ENCODE peak calls at places on chromosomes 7 and 10, in nine cellular contexts. One of them, this sample, is unnamed.

GRCh38 chr10:100101526-100102076 is 19.9 kb upstream of the CPN1 start:
- DNase-seq in heart left ventricle: no peak
- DNase-seq in ovary: no peak
- DNase-seq in transverse colon: peak; percentile 8
- DNase-seq in breast epithelium: no peak
- DNase-seq in esophagus squamous epithelium: no peak
- DNase-seq in A549: no peak
- DNase-seq in spleen: no peak
- DNase-seq in HepG2: peak; percentile 100
- DNase-seq in this sample: no peak

GRCh38 chr10:110501142-110501937 is 3.6 kb downstream of the DUSP5 start:
- DNase-seq in heart left ventricle: peak; percentile 93
- DNase-seq in ovary: peak; percentile 83
- DNase-seq in transverse colon: peak; percentile 88
- DNase-seq in breast epithelium: peak; percentile 75
- DNase-seq in esophagus squamous epithelium: peak; percentile 25
- DNase-seq in A549: peak; percentile 90
- DNase-seq in spleen: peak; percentile 85
- DNase-seq in HepG2: peak; percentile 59
- DNase-seq in this sample: peak; percentile 80

GRCh38 chr7:92260248-92260781 is 14.5 kb downstream of the ANKIB1 start:
- DNase-seq in heart left ventricle: no peak
- DNase-seq in ovary: no peak
- DNase-seq in transverse colon: no peak
- DNase-seq in breast epithelium: no peak
- DNase-seq in esophagus squamous epithelium: no peak
- DNase-seq in A549: no peak
- DNase-seq in spleen: no peak
- DNase-seq in HepG2: no peak
- DNase-seq in this sample: no peak

GRCh38 chr10:13820591-13821377 is 234.0 kb downstream of the PRPF18 start:
- DNase-seq in heart left ventricle: peak; percentile 45
- DNase-seq in ovary: no peak
- DNase-seq in transverse colon: no peak
- DNase-seq in breast epithelium: no peak
- DNase-seq in esophagus squamous epithelium: no peak
- DNase-seq in A549: no peak
- DNase-seq in spleen: no peak
- DNase-seq in HepG2: no peak
- DNase-seq in this sample: no peak

GRCh38 chr7:149690688-149691446 is 82.5 kb downstream of the ZNF467 start:
- DNase-seq in heart left ventricle: peak; percentile 11
- DNase-seq in ovary: peak; percentile 52
- DNase-seq in transverse colon: no peak
- DNase-seq in breast epithelium: peak; percentile 34
- DNase-seq in esophagus squamous epithelium: no peak
- DNase-seq in A549: peak; percentile 78
- DNase-seq in spleen: no peak
- DNase-seq in HepG2: peak; percentile 92
- DNase-seq in this sample: peak; percentile 54

GRCh38 chr10:45144666-45145065 is 143.9 kb downstream of the ZNF22 start:
- DNase-seq in heart left ventricle: no peak
- DNase-seq in ovary: no peak
- DNase-seq in transverse colon: no peak
- DNase-seq in breast epithelium: no peak
- DNase-seq in esophagus squamous epithelium: no peak
- DNase-seq in A549: no peak
- DNase-seq in spleen: no peak
- DNase-seq in HepG2: no peak
- DNase-seq in this sample: no peak

GRCh38 chr7:8379264-8379663 is 54.1 kb upstream of the NXPH1 start:
- DNase-seq in heart left ventricle: no peak
- DNase-seq in ovary: no peak
- DNase-seq in transverse colon: no peak
- DNase-seq in breast epithelium: no peak
- DNase-seq in esophagus squamous epithelium: no peak
- DNase-seq in A549: no peak
- DNase-seq in spleen: no peak
- DNase-seq in HepG2: no peak
- DNase-seq in this sample: no peak

GRCh38 chr10:60466267-60467201 is 76.9 kb upstream of the ANK3 start:
- DNase-seq in heart left ventricle: no peak
- DNase-seq in ovary: no peak
- DNase-seq in transverse colon: no peak
- DNase-seq in breast epithelium: no peak
- DNase-seq in esophagus squamous epithelium: no peak
- DNase-seq in A549: no peak
- DNase-seq in spleen: no peak
- DNase-seq in HepG2: no peak
- DNase-seq in this sample: no peak

GRCh38 chr7:46189255-46189790 is 268.3 kb upstream of the IGFBP3 start:
- DNase-seq in heart left ventricle: no peak
- DNase-seq in ovary: no peak
- DNase-seq in transverse colon: no peak
- DNase-seq in breast epithelium: no peak
- DNase-seq in esophagus squamous epithelium: no peak
- DNase-seq in A549: no peak
- DNase-seq in spleen: no peak
- DNase-seq in HepG2: no peak
- DNase-seq in this sample: no peak

GRCh38 chr7:142482899-142483658 is 225.2 kb upstream of the PRSS58 start:
- DNase-seq in heart left ventricle: no peak
- DNase-seq in ovary: no peak
- DNase-seq in transverse colon: peak; percentile 69
- DNase-seq in breast epithelium: no peak
- DNase-seq in esophagus squamous epithelium: no peak
- DNase-seq in A549: peak; percentile 25
- DNase-seq in spleen: peak; percentile 80
- DNase-seq in HepG2: peak; percentile 7
- DNase-seq in this sample: peak; percentile 71

GRCh38 chr10:112299456-112299855 is 16.3 kb downstream of the TECTB start:
- DNase-seq in heart left ventricle: no peak
- DNase-seq in ovary: no peak
- DNase-seq in transverse colon: no peak
- DNase-seq in breast epithelium: no peak
- DNase-seq in esophagus squamous epithelium: no peak
- DNase-seq in A549: no peak
- DNase-seq in spleen: no peak
- DNase-seq in HepG2: no peak
- DNase-seq in this sample: no peak

GRCh38 chr10:25130911-25131310 is 43.9 kb upstream of the GPR158 start:
- DNase-seq in heart left ventricle: no peak
- DNase-seq in ovary: no peak
- DNase-seq in transverse colon: no peak
- DNase-seq in breast epithelium: no peak
- DNase-seq in esophagus squamous epithelium: no peak
- DNase-seq in A549: no peak
- DNase-seq in spleen: no peak
- DNase-seq in HepG2: no peak
- DNase-seq in this sample: no peak

GRCh38 chr7:90580051-90580450 is 16.1 kb upstream of the CDK14 start:
- DNase-seq in heart left ventricle: no peak
- DNase-seq in ovary: no peak
- DNase-seq in transverse colon: no peak
- DNase-seq in breast epithelium: no peak
- DNase-seq in esophagus squamous epithelium: no peak
- DNase-seq in A549: no peak
- DNase-seq in spleen: no peak
- DNase-seq in HepG2: no peak
- DNase-seq in this sample: no peak

GRCh38 chr10:105351187-105351586 is 710.1 kb downstream of the SORCS3 start:
- DNase-seq in heart left ventricle: no peak
- DNase-seq in ovary: no peak
- DNase-seq in transverse colon: no peak
- DNase-seq in breast epithelium: no peak
- DNase-seq in esophagus squamous epithelium: no peak
- DNase-seq in A549: no peak
- DNase-seq in spleen: no peak
- DNase-seq in HepG2: no peak
- DNase-seq in this sample: no peak

GRCh38 chr10:124560377-124560776 is 98.8 kb downstream of the LHPP start:
- DNase-seq in heart left ventricle: peak; percentile 75
- DNase-seq in ovary: peak; percentile 81
- DNase-seq in transverse colon: peak; percentile 28
- DNase-seq in breast epithelium: no peak
- DNase-seq in esophagus squamous epithelium: no peak
- DNase-seq in A549: no peak
- DNase-seq in spleen: peak; percentile 67
- DNase-seq in HepG2: no peak
- DNase-seq in this sample: peak; percentile 86

GRCh38 chr7:17236161-17236560 is 62.3 kb upstream of the AHR start:
- DNase-seq in heart left ventricle: no peak
- DNase-seq in ovary: no peak
- DNase-seq in transverse colon: no peak
- DNase-seq in breast epithelium: no peak
- DNase-seq in esophagus squamous epithelium: no peak
- DNase-seq in A549: no peak
- DNase-seq in spleen: no peak
- DNase-seq in HepG2: no peak
- DNase-seq in this sample: no peak

GRCh38 chr10:67971311-67971710 is 86.9 kb downstream of the SIRT1 start:
- DNase-seq in heart left ventricle: no peak
- DNase-seq in ovary: no peak
- DNase-seq in transverse colon: no peak
- DNase-seq in breast epithelium: no peak
- DNase-seq in esophagus squamous epithelium: no peak
- DNase-seq in A549: no peak
- DNase-seq in spleen: no peak
- DNase-seq in HepG2: no peak
- DNase-seq in this sample: no peak

GRCh38 chr10:3886666-3887251 is 101.8 kb upstream of the KLF6 start:
- DNase-seq in heart left ventricle: peak; percentile 49
- DNase-seq in ovary: peak; percentile 47
- DNase-seq in transverse colon: no peak
- DNase-seq in breast epithelium: peak; percentile 67
- DNase-seq in esophagus squamous epithelium: no peak
- DNase-seq in A549: peak; percentile 68
- DNase-seq in spleen: no peak
- DNase-seq in HepG2: peak; percentile 90
- DNase-seq in this sample: peak; percentile 40
- TF ChIP-seq POLR2A in heart left ventricle: no peak
- TF ChIP-seq POLR2A in ovary: no peak
- TF ChIP-seq POLR2A in transverse colon: peak; percentile 14
- TF ChIP-seq POLR2A in breast epithelium: no peak
- TF ChIP-seq POLR2A in esophagus squamous epithelium: no peak
- TF ChIP-seq POLR2A in A549: no peak
- TF ChIP-seq POLR2A in spleen: no peak
- TF ChIP-seq POLR2A in HepG2: no peak
- TF ChIP-seq POLR2A in this sample: no peak

GRCh38 chr10:3873728-3874461 is 88.9 kb upstream of the KLF6 start:
- DNase-seq in heart left ventricle: no peak
- DNase-seq in ovary: no peak
- DNase-seq in transverse colon: no peak
- DNase-seq in breast epithelium: no peak
- DNase-seq in esophagus squamous epithelium: no peak
- DNase-seq in A549: peak; percentile 62
- DNase-seq in spleen: no peak
- DNase-seq in HepG2: peak; percentile 79
- DNase-seq in this sample: no peak
- H3K4me1 ChIP-seq in heart left ventricle: peaks cover 3% of the 10 kb centered on the region
- H3K4me1 ChIP-seq in ovary: no peaks in the 10 kb centered on the region
- H3K4me1 ChIP-seq in transverse colon: peaks cover 35% of the 10 kb centered on the region
- H3K4me1 ChIP-seq in breast epithelium: no peaks in the 10 kb centered on the region
- H3K4me1 ChIP-seq in esophagus squamous epithelium: peaks cover 5% of the 10 kb centered on the region
- H3K4me1 ChIP-seq in A549: peaks cover 35% of the 10 kb centered on the region
- H3K4me1 ChIP-seq in spleen: peaks cover 61% of the 10 kb centered on the region
- H3K4me1 ChIP-seq in HepG2: peaks cover 39% of the 10 kb centered on the region
- H3K4me1 ChIP-seq in this sample: no peaks in the 10 kb centered on the region

GRCh38 chr10:16195178-16195769 is 241.5 kb upstream of the PTER start:
- DNase-seq in heart left ventricle: no peak
- DNase-seq in ovary: no peak
- DNase-seq in transverse colon: no peak
- DNase-seq in breast epithelium: no peak
- DNase-seq in esophagus squamous epithelium: no peak
- DNase-seq in A549: no peak
- DNase-seq in spleen: no peak
- DNase-seq in HepG2: no peak
- DNase-seq in this sample: no peak

GRCh38 chr10:16193241-16193640 is 243.6 kb upstream of the PTER start:
- DNase-seq in heart left ventricle: no peak
- DNase-seq in ovary: no peak
- DNase-seq in transverse colon: no peak
- DNase-seq in breast epithelium: no peak
- DNase-seq in esophagus squamous epithelium: no peak
- DNase-seq in A549: no peak
- DNase-seq in spleen: no peak
- DNase-seq in HepG2: no peak
- DNase-seq in this sample: no peak

GRCh38 chr10:16192337-16192736 is 244.5 kb upstream of the PTER start:
- DNase-seq in heart left ventricle: no peak
- DNase-seq in ovary: no peak
- DNase-seq in transverse colon: no peak
- DNase-seq in breast epithelium: no peak
- DNase-seq in esophagus squamous epithelium: no peak
- DNase-seq in A549: no peak
- DNase-seq in spleen: no peak
- DNase-seq in HepG2: no peak
- DNase-seq in this sample: no peak

GRCh38 chr10:16195894-16196293 is 240.9 kb upstream of the PTER start:
- DNase-seq in heart left ventricle: no peak
- DNase-seq in ovary: no peak
- DNase-seq in transverse colon: no peak
- DNase-seq in breast epithelium: no peak
- DNase-seq in esophagus squamous epithelium: no peak
- DNase-seq in A549: no peak
- DNase-seq in spleen: no peak
- DNase-seq in HepG2: no peak
- DNase-seq in this sample: no peak
- H3K27ac ChIP-seq in heart left ventricle: no peak overlapping the region
- H3K27ac ChIP-seq in ovary: no peak overlapping the region
- H3K27ac ChIP-seq in transverse colon: no peak overlapping the region
- H3K27ac ChIP-seq in breast epithelium: no peak overlapping the region
- H3K27ac ChIP-seq in esophagus squamous epithelium: no peak overlapping the region
- H3K27ac ChIP-seq in A549: no peak overlapping the region
- H3K27ac ChIP-seq in spleen: no peak overlapping the region
- H3K27ac ChIP-seq in HepG2: no peak overlapping the region
- H3K27ac ChIP-seq in this sample: no peak overlapping the region

DNA sequence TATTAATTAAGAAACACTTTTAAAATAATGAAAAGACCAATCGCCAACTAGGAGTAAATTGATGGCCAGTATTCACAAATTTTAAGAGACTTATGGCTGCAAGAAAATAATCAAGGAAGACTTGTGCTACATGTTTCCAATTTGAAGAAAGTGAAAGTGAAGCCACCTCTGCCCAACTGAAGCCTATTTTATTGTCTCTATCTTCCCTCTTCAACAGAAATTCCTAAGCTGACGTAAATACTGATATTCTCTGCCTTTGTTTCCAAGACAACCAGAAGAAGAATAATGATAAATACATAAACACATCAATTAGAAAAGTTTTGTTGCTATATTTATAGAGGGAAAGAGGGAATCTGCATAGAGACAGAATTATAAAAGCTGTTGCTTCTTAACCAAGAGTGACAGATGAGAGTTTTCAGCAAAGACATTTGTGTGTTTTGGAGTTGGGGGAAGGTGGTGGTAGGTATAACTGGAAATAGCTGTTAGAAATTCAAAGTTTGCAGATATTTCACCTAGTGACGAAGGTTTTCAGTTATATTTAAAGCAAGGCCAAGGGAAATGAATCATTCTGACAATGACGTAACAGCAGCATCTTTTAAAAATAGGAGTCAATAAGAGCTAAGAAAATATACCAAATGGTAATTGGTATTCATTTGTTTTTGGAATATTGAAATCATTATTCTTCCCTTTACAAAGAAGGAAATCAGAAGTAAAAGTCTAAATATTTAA is 576.6 kb upstream of the SORCS1 start:
- DNase-seq in heart left ventricle: no peak
- DNase-seq in ovary: no peak
- DNase-seq in transverse colon: no peak
- DNase-seq in breast epithelium: no peak
- DNase-seq in esophagus squamous epithelium: no peak
- DNase-seq in A549: no peak
- DNase-seq in spleen: no peak
- DNase-seq in HepG2: no peak
- DNase-seq in this sample: no peak
- TF ChIP-seq POLR2A in heart left ventricle: no peak
- TF ChIP-seq POLR2A in ovary: no peak
- TF ChIP-seq POLR2A in transverse colon: no peak
- TF ChIP-seq POLR2A in breast epithelium: no peak
- TF ChIP-seq POLR2A in esophagus squamous epithelium: no peak
- TF ChIP-seq POLR2A in A549: no peak
- TF ChIP-seq POLR2A in spleen: no peak
- TF ChIP-seq POLR2A in HepG2: no peak
- TF ChIP-seq POLR2A in this sample: no peak

This sample was measured in testis.